ENCODE peak calls at places on chromosomes 16 and 17, in eight cellular contexts. X is neuronal stem cell; H is heart left ventricle; G is heart right ventricle; R is Panc1; K is CD8-positive, alpha-beta T cell; D is Caco-2; E is tibial artery. I is an unnamed sample.

GRCh38 chr17:83062011-83062817 is 17.2 kb upstream of the METRNL start:
- DNase-seq in X (no peak), H (no peak), G (no peak), R (no peak), K (no peak), D (no peak), E (peak; percentile 9), I (no peak)

GRCh38 chr17:75059369-75060345 is 12.6 kb downstream of the KCTD2 start:
- DNase-seq in X (no peak), H (peak; percentile 50), G (no peak), R (no peak), K (no peak), D (peak; percentile 49), E (peak; percentile 39), I (no peak)

GRCh38 chr17:60724647-60725046 is 47.0 kb downstream of the BCAS3 start:
- DNase-seq in X (no peak), H (no peak), G (no peak), R (no peak), K (no peak), D (no peak), E (no peak), I (no peak)

GRCh38 chr17:46841561-46842379 is 9.6 kb upstream of the WNT9B start:
- DNase-seq in X (no peak), H (no peak), G (no peak), R (no peak), K (no peak), D (no peak), E (no peak), I (no peak)

GRCh38 chr17:8791910-8792270 is 7.3 kb downstream of the MFSD6L start:
- DNase-seq in X (no peak), H (no peak), G (no peak), R (no peak), K (no peak), D (no peak), E (no peak), I (no peak)

GRCh38 chr17:76808326-76808725 is 59.9 kb upstream of the MGAT5B start:
- DNase-seq in X (no peak), H (no peak), G (no peak), R (no peak), K (no peak), D (no peak), E (no peak), I (no peak)

GRCh38 chr17:51857052-51857593 is 301.4 kb downstream of the CA10 start:
- DNase-seq in X (no peak), H (no peak), G (no peak), R (no peak), K (no peak), D (no peak), E (no peak), I (no peak)

GRCh38 chr16:66205287-66206167 is 161.0 kb upstream of the CDH5 start:
- DNase-seq in X (no peak), H (no peak), G (no peak), R (no peak), K (no peak), D (no peak), E (no peak), I (no peak)

GRCh38 chr17:56656961-56657360 is 63.5 kb downstream of the NOG start:
- DNase-seq in X (no peak), H (no peak), G (no peak), R (no peak), K (no peak), D (no peak), E (no peak), I (no peak)

GRCh38 chr16:17351471-17352045 is 119.2 kb downstream of the XYLT1 start:
- DNase-seq in X (no peak), H (no peak), G (no peak), R (no peak), K (no peak), D (no peak), E (no peak), I (no peak)

GRCh38 chr16:17357302-17358062 is 113.3 kb downstream of the XYLT1 start:
- DNase-seq in X (no peak), H (no peak), G (no peak), R (no peak), K (no peak), D (no peak), E (no peak), I (no peak)

GRCh38 chr16:17356243-17356933 is 114.4 kb downstream of the XYLT1 start:
- DNase-seq in X (no peak), H (no peak), G (no peak), R (no peak), K (no peak), D (no peak), E (no peak), I (no peak)

GRCh38 chr16:17350212-17350611 is 120.5 kb downstream of the XYLT1 start:
- DNase-seq in X (no peak), H (no peak), G (no peak), R (no peak), K (no peak), D (no peak), E (no peak), I (no peak)

DNA sequence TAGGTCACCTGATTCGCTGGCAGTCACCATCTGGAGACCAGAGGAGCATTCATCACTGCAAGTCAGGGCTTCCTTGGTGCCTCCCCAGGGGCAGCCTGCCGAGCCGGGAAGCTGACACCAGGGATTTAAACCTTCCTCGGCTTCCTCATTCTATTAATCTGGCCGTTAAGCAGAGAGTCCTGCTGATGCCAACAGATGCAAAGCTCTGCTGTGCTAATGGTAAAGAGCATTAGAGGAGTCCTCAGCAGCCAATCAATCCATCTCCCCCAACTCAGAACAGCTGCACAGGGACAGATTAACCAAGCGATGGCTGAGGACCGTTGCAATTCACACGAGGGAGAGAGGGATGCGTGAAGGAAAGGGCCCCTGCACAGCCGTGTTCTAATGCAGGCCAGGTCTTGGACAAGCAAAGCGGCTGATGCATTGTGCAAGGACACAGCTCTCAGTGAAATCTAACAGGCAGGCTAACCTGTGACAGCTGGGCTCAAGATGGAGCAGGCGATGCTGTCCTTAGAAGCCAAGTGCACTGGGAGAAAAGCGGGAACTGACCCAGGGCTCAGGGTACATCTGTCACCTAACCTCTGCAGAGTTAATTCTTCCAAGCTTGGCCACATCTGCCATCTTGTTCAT is 116.5 kb downstream of the XYLT1 start:
- DNase-seq in X (no peak), H (no peak), G (no peak), R (no peak), K (no peak), D (no peak), E (no peak), I (no peak)
- H3K4me1 ChIP-seq in X (peaks cover 21% of the 10 kb centered on the region), H (no peaks in the 10 kb centered on the region), G (no peaks in the 10 kb centered on the region), R (no peaks in the 10 kb centered on the region), K (peaks cover 16% of the 10 kb centered on the region), D (no peaks in the 10 kb centered on the region), E (peaks cover 16% of the 10 kb centered on the region), I (peaks cover 2% of the 10 kb centered on the region)

DNA sequence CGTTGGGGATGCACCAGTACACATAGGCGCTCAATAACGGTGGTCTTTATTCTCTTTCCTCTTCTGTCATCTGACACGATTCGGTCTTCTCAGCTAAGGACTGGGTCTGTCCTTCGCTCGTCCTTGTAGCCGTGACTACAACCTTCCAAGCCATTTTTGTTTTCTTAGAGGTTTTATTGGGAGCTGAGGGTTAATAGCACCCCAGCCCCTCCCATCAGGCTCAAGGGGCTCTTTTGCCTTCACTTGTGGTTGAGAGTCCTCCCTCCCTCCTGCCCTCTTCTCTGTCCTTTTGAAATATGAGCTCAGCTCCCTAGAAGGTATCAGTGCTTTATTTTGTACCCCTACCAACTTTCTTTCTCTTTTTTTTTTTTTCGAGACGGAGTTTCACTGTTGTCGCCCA is 24.7 kb downstream of the SOCS3 start:
- DNase-seq in X (no peak), H (no peak), G (no peak), R (no peak), K (no peak), D (no peak), E (no peak), I (no peak)
- H3K4me1 ChIP-seq in X (peaks cover 2% of the 10 kb centered on the region), H (no peaks in the 10 kb centered on the region), G (no peaks in the 10 kb centered on the region), R (peaks cover 53% of the 10 kb centered on the region), K (peaks cover 24% of the 10 kb centered on the region), D (no peaks in the 10 kb centered on the region), E (no peaks in the 10 kb centered on the region), I (peaks cover 2% of the 10 kb centered on the region)

GRCh38 chr17:50262001-50262794 is 12.1 kb upstream of the TMEM92 start:
- DNase-seq in X (no peak), H (no peak), G (no peak), R (no peak), K (no peak), D (no peak), E (no peak), I (no peak)
- H3K4me1 ChIP-seq in X (peaks cover 33% of the 10 kb centered on the region), H (peaks cover 13% of the 10 kb centered on the region), G (no peaks in the 10 kb centered on the region), R (peaks cover 30% of the 10 kb centered on the region), K (no peaks in the 10 kb centered on the region), D (peaks cover 9% of the 10 kb centered on the region), E (peaks cover 73% of the 10 kb centered on the region), I (peaks cover 61% of the 10 kb centered on the region)

GRCh38 chr16:87696796-87697195 is 69.0 kb downstream of the KLHDC4 start:
- DNase-seq in X (no peak), H (no peak), G (no peak), R (no peak), K (no peak), D (no peak), E (no peak), I (no peak)
- H3K4me1 ChIP-seq in X (no peaks in the 10 kb centered on the region), H (no peaks in the 10 kb centered on the region), G (no peaks in the 10 kb centered on the region), R (no peaks in the 10 kb centered on the region), K (peaks cover 16% of the 10 kb centered on the region), D (no peaks in the 10 kb centered on the region), E (peaks cover under 1% of the 10 kb centered on the region), I (peaks cover 3% of the 10 kb centered on the region)

DNA sequence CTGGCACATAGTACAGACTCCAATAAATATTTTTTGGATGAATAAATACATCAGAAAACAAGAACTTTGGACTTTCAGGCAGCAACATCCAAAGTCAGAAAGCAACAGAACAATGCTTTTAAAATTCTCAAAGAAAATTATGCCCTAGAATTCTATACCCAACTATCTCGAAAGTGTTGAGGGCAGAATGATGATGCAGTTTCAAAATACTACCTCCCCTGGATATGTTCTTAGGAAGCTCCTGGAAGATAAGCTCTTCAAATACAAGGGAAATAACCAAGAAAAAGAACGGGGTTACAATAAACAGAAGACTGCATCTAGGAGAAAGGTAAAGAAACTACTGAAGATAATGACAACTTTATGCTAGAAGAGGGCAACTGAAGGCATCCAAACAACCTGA is 11.0 kb downstream of the SIAH1 start:
- DNase-seq in X (no peak), H (no peak), G (no peak), R (no peak), K (no peak), D (no peak), E (no peak), I (no peak)
- H3K4me1 ChIP-seq in X (peaks cover 1% of the 10 kb centered on the region), H (peaks cover 81% of the 10 kb centered on the region), G (peaks cover 17% of the 10 kb centered on the region), R (peaks cover 17% of the 10 kb centered on the region), K (peaks cover 13% of the 10 kb centered on the region), D (peaks cover 12% of the 10 kb centered on the region), E (peaks cover 49% of the 10 kb centered on the region), I (no peaks in the 10 kb centered on the region)

DNA sequence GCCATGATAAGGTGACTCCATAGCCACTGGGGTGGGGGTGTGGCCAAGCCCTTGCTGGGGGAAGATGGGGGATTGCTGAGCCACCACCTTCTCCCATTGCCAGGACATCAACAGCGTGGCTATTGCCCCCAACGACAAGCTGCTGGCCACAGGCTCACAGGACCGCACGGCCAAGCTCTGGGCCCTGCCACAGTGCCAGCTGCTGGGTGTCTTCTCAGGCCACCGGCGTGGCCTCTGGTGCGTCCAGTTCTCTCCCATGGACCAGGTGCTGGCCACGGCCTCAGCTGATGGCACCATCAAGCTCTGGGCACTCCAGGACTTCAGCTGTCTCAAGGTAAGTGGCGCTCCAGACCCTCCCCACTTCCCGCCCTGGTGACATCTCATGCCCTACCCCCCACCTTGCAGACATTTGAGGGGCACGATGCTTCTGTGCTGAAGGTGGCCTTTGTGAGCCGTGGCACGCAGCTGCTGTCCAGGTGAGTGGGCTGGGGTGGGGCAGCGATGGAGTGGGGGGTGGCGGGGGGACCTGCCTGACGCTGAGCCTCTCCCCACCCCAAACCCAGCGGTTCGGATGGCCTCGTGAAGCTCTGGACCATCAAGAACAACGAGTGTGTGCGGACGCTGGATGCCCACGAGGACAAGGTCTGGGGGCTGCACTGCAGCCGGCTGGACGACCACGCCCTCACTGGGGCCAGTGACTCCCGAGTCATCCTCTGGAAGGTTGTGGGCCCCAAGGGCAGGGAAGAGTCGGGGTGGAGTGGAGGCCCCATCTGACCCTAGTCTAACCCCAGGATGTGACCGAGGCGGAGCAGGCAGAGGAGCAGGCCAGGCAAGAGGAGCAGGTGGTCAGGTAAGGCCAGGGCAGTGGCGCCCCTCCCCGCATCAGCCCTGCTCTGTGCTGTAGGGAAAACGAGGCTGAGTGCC is 4.1 kb downstream of the NOXO1 start:
- DNase-seq in X (no peak), H (no peak), G (no peak), R (no peak), K (no peak), D (no peak), E (no peak), I (no peak)
- H3K4me1 ChIP-seq in X (peaks cover 23% of the 10 kb centered on the region), H (peaks cover 29% of the 10 kb centered on the region), G (peaks cover 9% of the 10 kb centered on the region), R (peaks cover 28% of the 10 kb centered on the region), K (peaks cover 7% of the 10 kb centered on the region), D (no peaks in the 10 kb centered on the region), E (peaks cover 47% of the 10 kb centered on the region), I (peaks cover 18% of the 10 kb centered on the region)